ENCODE peak calls at places on chromosomes 2 and 18, in six cellular contexts. V, C, F, E, P and R are unnamed samples.
A peak's percentile ranks its signal among the peaks of the same experiment; 100 is the strongest.

GRCh38 chr2:226023383-226023782 is 623.9 kb downstream of the NYAP2 start:
- DNase-seq in V (no peak), C (no peak), F (peak; percentile 63), E (no peak), P (no peak), R (no peak)

GRCh38 chr18:32478317-32478716 is 7.6 kb upstream of the GAREM1 start:
- DNase-seq in V (no peak), C (no peak), F (no peak), E (no peak), P (no peak), R (no peak)

GRCh38 chr2:227503433-227504406 is 31.8 kb downstream of the AGFG1 start:
- DNase-seq in V (no peak), C (no peak), F (no peak), E (no peak), P (peak; percentile 73), R (no peak)

GRCh38 chr2:133286326-133286922 is 281.8 kb downstream of the NCKAP5 start:
- DNase-seq in V (no peak), C (no peak), F (no peak), E (no peak), P (peak; percentile 8), R (no peak)

GRCh38 chr18:33821503-33821902 is 243.5 kb downstream of the ASXL3 start:
- DNase-seq in V (no peak), C (no peak), F (no peak), E (no peak), P (peak; percentile 25), R (no peak)

GRCh38 chr2:236744316-236745105 is 174.9 kb downstream of the ACKR3 start:
- DNase-seq in V (no peak), C (no peak), F (no peak), E (no peak), P (peak; percentile 100), R (no peak)

GRCh38 chr18:49922228-49922627 is 108.9 kb upstream of the ACAA2 start:
- DNase-seq in V (no peak), C (no peak), F (no peak), E (no peak), P (no peak), R (no peak)

GRCh38 chr2:69773201-69773600 is 31.3 kb downstream of the ANXA4 start:
- DNase-seq in V (no peak), C (no peak), F (peak; percentile 28), E (no peak), P (peak; percentile 48), R (no peak)

GRCh38 chr2:77796397-77796796 is 274.2 kb upstream of the LRRTM4 start:
- DNase-seq in V (no peak), C (no peak), F (no peak), E (no peak), P (no peak), R (no peak)